ENCODE peak calls at places on chromosomes 12 and 14, in nine cellular contexts. Q, W, F, Y, B, S, K, H and L are unnamed samples.

GRCh38 chr12:45362291-45362690 is 146.4 kb downstream of the ANO6 start:
- DNase-seq in Q (no peak), S (no peak), H (no peak), F (no peak), W (no peak), B (no peak), Y (no peak), K (no peak), L (no peak)

GRCh38 chr14:79278286-79278797 is 933.0 kb downstream of the DIO2 start:
- DNase-seq in W (no peak), H (no peak), Q (no peak), S (peak), K (no peak), B (no peak), F (no peak), Y (no peak), L (no peak)

GRCh38 chr12:96606134-96606533 is 116.8 kb downstream of the CFAP54 start:
- DNase-seq in F (no peak), S (no peak), B (no peak), H (no peak), Y (no peak), Q (no peak), W (no peak), K (no peak), L (no peak)

GRCh38 chr12:70691018-70691672 is 53.9 kb upstream of the PTPRB start:
- DNase-seq in F (no peak), H (peak), S (no peak), Q (no peak), W (no peak), K (no peak), Y (no peak), B (no peak), L (no peak)

GRCh38 chr12:60180298-60180697 is 584.5 kb downstream of the SLC16A7 start:
- DNase-seq in S (no peak), K (no peak), H (no peak), Q (no peak), B (no peak), F (no peak), Y (no peak), W (no peak), L (no peak)

GRCh38 chr12:90099288-90099687 is 390.6 kb upstream of the ATP2B1 start:
- DNase-seq in B (no peak), Q (no peak), W (no peak), K (no peak), H (no peak), Y (no peak), F (no peak), S (no peak), L (no peak)

GRCh38 chr12:31773223-31773750 is 44.5 kb upstream of the AMN1 start:
- DNase-seq in F (no peak), H (no peak), S (no peak), Y (peak), Q (no peak), K (no peak), W (no peak), B (no peak), L (no peak)

GRCh38 chr14:93045211-93045674 is 70.5 kb downstream of the ITPK1 start:
- DNase-seq in Y (no peak), Q (no peak), W (no peak), K (no peak), F (no peak), S (peak), H (peak), B (no peak), L (no peak)

GRCh38 chr14:77645520-77646230 is 29.2 kb upstream of the SPTLC2 start:
- DNase-seq in K (no peak), B (no peak), Y (no peak), Q (no peak), H (no peak), F (no peak), W (no peak), S (no peak), L (no peak)

GRCh38 chr14:88825503-88825902 is 1.1 kb downstream of the TTC8 start:
- DNase-seq in W (no peak), F (no peak), H (no peak), K (no peak), Y (no peak), Q (no peak), S (no peak), B (no peak), L (no peak)

GRCh38 chr12:130401703-130402102 is 64.0 kb downstream of the PIWIL1 start:
- DNase-seq in Y (no peak), K (no peak), S (no peak), B (no peak), F (no peak), Q (no peak), H (peak), W (peak), L (no peak)

GRCh38 chr12:95343461-95344230 is 126.0 kb downstream of the VEZT start:
- DNase-seq in K (no peak), W (no peak), S (no peak), B (no peak), H (no peak), F (no peak), Q (no peak), Y (no peak), L (no peak)

GRCh38 chr14:75127903-75128595 is 1.2 kb upstream of the NEK9 start:
- DNase-seq in Y (no peak), F (no peak), H (no peak), K (no peak), W (no peak), Q (no peak), B (no peak), S (no peak), L (no peak)

GRCh38 chr12:99984271-99985128 is at the start of gene ANKS1B:
- DNase-seq in S (peak), W (peak), Y (peak), F (no peak), H (peak), B (peak), K (peak), Q (no peak), L (no peak)

GRCh38 chr12:94227066-94227465 is 78.7 kb downstream of the PLXNC1 start:
- DNase-seq in B (no peak), K (no peak), H (no peak), Y (no peak), F (no peak), W (no peak), Q (no peak), S (no peak), L (no peak)

GRCh38 chr14:89037065-89037464 is 212.6 kb downstream of the TTC8 start:
- DNase-seq in S (no peak), Q (no peak), H (no peak), Y (no peak), W (no peak), F (no peak), B (no peak), K (no peak), L (no peak)